ENCODE peak calls at places on chromosomes 5 and 9, in seven cellular contexts. Y, H, O, N, P, F and Z are unnamed samples.

GRCh38 chr9:127154390-127155191 is 32.2 kb upstream of the ANGPTL2 start:
- DNase-seq in P (peak; percentile 25), N (no peak), F (no peak), Y (no peak), O (no peak), H (peak; percentile 96), Z (no peak)

GRCh38 chr9:129551393-129551973 is 69.4 kb downstream of the C9orf50 start:
- DNase-seq in H (no peak), P (no peak), O (no peak), Y (no peak), F (no peak), N (no peak), Z (no peak)

GRCh38 chr5:168401226-168401625 is 85.0 kb upstream of the RARS1 start:
- DNase-seq in F (no peak), Y (no peak), N (no peak), O (no peak), P (no peak), H (no peak), Z (no peak)

GRCh38 chr5:40233268-40233667 is 446.4 kb upstream of the PTGER4 start:
- DNase-seq in F (no peak), H (peak; percentile 78), N (no peak), Y (no peak), P (no peak), O (no peak), Z (no peak)

GRCh38 chr9:114308361-114308950 is 14.4 kb upstream of the ORM1 start:
- DNase-seq in P (no peak), H (no peak), N (no peak), O (no peak), Y (no peak), F (no peak), Z (no peak)

GRCh38 chr5:149824851-149825250 is 94.7 kb downstream of the PPARGC1B start:
- DNase-seq in F (no peak), H (no peak), Y (no peak), P (no peak), N (no peak), O (no peak), Z (no peak)

GRCh38 chr9:83959061-83959460 is 21.0 kb downstream of the HNRNPK start:
- DNase-seq in H (peak; percentile 85), O (no peak), F (no peak), Y (peak; percentile 50), N (no peak), P (no peak), Z (no peak)

GRCh38 chr5:141488591-141489478 is at the start of gene PCDHGC5:
- DNase-seq in O (peak; percentile 60), Y (no peak), N (no peak), H (peak; percentile 87), P (no peak), F (no peak), Z (peak; percentile 75)

GRCh38 chr9:91994422-91994821 is 44.4 kb upstream of the ROR2 start:
- DNase-seq in P (no peak), N (no peak), F (no peak), H (no peak), O (no peak), Y (peak; percentile 8), Z (no peak)

GRCh38 chr5:95858023-95858461 is 35.5 kb upstream of the GLRX start:
- DNase-seq in P (no peak), F (no peak), H (peak; percentile 98), O (peak; percentile 9), Y (no peak), N (peak; percentile 65), Z (no peak)

GRCh38 chr5:76483433-76483832 is 80.3 kb downstream of the IQGAP2 start:
- DNase-seq in O (no peak), H (no peak), F (no peak), P (no peak), Y (no peak), N (peak; percentile 9), Z (no peak)
- TF ChIP-seq CTCF in O (peak; percentile 7), H (no peak), F (no peak), P (no peak), Y (no peak), N (no peak), Z (no peak)

DNA sequence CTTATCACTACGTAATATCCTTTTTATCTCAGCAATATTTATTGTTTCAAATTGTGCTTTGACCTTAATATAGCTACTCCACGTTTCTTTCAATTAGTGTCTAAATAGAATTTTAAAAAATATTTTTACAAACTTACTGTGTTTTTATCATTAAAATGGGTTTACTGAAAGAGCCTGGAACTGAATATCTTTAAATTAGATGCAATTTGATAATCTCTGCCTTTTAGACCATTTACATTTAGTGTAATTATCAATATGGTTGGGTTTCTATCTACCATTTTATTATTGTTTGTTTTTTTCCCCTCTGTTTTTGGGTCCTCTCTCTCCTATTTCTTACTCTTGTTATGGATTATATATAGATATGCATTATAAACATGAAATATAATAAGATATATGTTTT is 327.8 kb downstream of the IRX2 start:
- DNase-seq in Y (no peak), P (no peak), H (no peak), F (no peak), N (no peak), O (no peak), Z (no peak)
- H3K27ac ChIP-seq in Y (no peak overlapping the region), P (no peak overlapping the region), H (no peak overlapping the region), F (no peak overlapping the region), N (no peak overlapping the region), O (no peak overlapping the region), Z (no peak overlapping the region)

GRCh38 chr5:34624711-34625110 is 31.4 kb upstream of the RAI14 start:
- DNase-seq in O (no peak), N (no peak), Y (no peak), P (no peak), F (no peak), H (no peak), Z (no peak)
- TF ChIP-seq CTCF in O (no peak), N (no peak), Y (no peak), P (no peak), F (no peak), H (no peak), Z (no peak)

DNA sequence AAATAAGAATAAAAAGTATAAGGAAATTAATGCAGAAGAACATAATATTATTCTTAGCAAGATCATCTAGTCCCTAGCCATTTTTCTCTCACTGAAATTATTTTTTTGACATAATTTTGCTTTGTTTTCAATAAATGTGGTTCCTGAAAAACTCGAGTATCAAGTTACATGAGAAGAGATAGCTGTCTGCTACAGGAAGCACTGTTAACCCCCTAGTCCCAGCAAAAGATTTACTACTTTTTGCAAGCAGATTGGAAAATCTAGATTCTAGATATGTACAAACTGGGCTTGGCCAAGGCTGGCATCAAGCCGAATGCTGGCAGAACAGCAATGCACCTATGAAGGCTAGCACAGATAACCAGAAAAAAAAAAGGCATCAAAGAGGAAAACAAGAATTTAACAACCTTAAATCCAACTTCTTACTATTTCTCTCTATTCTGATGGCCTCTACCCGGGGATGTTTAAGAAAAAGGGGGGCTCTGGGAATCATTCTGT is 21.9 kb upstream of the ISCA1 start:
- DNase-seq in O (no peak), F (peak; percentile 19), Y (no peak), H (no peak), P (no peak), N (no peak), Z (no peak)
- H3K27ac ChIP-seq in O (no peak overlapping the region), F (no peak overlapping the region), Y (no peak overlapping the region), H (no peak overlapping the region), P (no peak overlapping the region), N (no peak overlapping the region), Z (no peak overlapping the region)